ENCODE peak calls at places on chromosomes 1 and 21, in ten cellular contexts. One of them, this sample, is unnamed.

GRCh38 chr1:204882479-204882878 is 11.8 kb downstream of the NFASC start:
- DNase-seq in NT2/D1: no peak
- DNase-seq in NCI-H2029: peak; percentile 68
- DNase-seq in HFFc6: no peak
- DNase-seq in progenitor cell of endocrine pancreas: no peak
- DNase-seq in NCI-H1417: no peak
- DNase-seq in amniotic stem cell: no peak
- DNase-seq in NB4: no peak
- DNase-seq in brain microvascular endothelial cell: no peak
- DNase-seq in left cardiac atrium: no peak
- DNase-seq in this sample: no peak

GRCh38 chr21:44618504-44618903 is 6.6 kb downstream of the KRTAP10-8 start:
- DNase-seq in NT2/D1: no peak
- DNase-seq in NCI-H2029: no peak
- DNase-seq in HFFc6: no peak
- DNase-seq in progenitor cell of endocrine pancreas: no peak
- DNase-seq in NCI-H1417: no peak
- DNase-seq in amniotic stem cell: no peak
- DNase-seq in NB4: peak; percentile 25
- DNase-seq in brain microvascular endothelial cell: peak; percentile 7
- DNase-seq in left cardiac atrium: no peak
- DNase-seq in this sample: no peak

GRCh38 chr1:154137888-154138287 is 17.0 kb downstream of the NUP210L start:
- DNase-seq in NT2/D1: no peak
- DNase-seq in NCI-H2029: no peak
- DNase-seq in HFFc6: no peak
- DNase-seq in progenitor cell of endocrine pancreas: no peak
- DNase-seq in NCI-H1417: no peak
- DNase-seq in amniotic stem cell: no peak
- DNase-seq in NB4: no peak
- DNase-seq in brain microvascular endothelial cell: no peak
- DNase-seq in left cardiac atrium: no peak
- DNase-seq in this sample: no peak

GRCh38 chr1:86750076-86750475 is 45.7 kb downstream of the SH3GLB1 start:
- DNase-seq in NT2/D1: no peak
- DNase-seq in NCI-H2029: no peak
- DNase-seq in HFFc6: no peak
- DNase-seq in progenitor cell of endocrine pancreas: no peak
- DNase-seq in NCI-H1417: no peak
- DNase-seq in amniotic stem cell: no peak
- DNase-seq in NB4: no peak
- DNase-seq in brain microvascular endothelial cell: no peak
- DNase-seq in left cardiac atrium: no peak
- DNase-seq in this sample: no peak

GRCh38 chr1:15436881-15437449 is 1.3 kb upstream of the CTRC start:
- DNase-seq in NT2/D1: no peak
- DNase-seq in NCI-H2029: no peak
- DNase-seq in HFFc6: no peak
- DNase-seq in progenitor cell of endocrine pancreas: no peak
- DNase-seq in NCI-H1417: no peak
- DNase-seq in amniotic stem cell: no peak
- DNase-seq in NB4: no peak
- DNase-seq in brain microvascular endothelial cell: no peak
- DNase-seq in left cardiac atrium: no peak
- DNase-seq in this sample: no peak

GRCh38 chr1:219173758-219174671 is at the start of gene LYPLAL1:
- DNase-seq in NT2/D1: peak; percentile 87
- DNase-seq in NCI-H2029: peak; percentile 60
- DNase-seq in HFFc6: peak; percentile 79
- DNase-seq in progenitor cell of endocrine pancreas: peak; percentile 84
- DNase-seq in NCI-H1417: peak; percentile 76
- DNase-seq in amniotic stem cell: peak; percentile 76
- DNase-seq in NB4: peak; percentile 92
- DNase-seq in brain microvascular endothelial cell: peak; percentile 81
- DNase-seq in left cardiac atrium: peak; percentile 92
- DNase-seq in this sample: peak; percentile 92

GRCh38 chr1:116807871-116808450 is 53.7 kb downstream of the CD2 start:
- DNase-seq in NT2/D1: no peak
- DNase-seq in NCI-H2029: no peak
- DNase-seq in HFFc6: no peak
- DNase-seq in progenitor cell of endocrine pancreas: no peak
- DNase-seq in NCI-H1417: no peak
- DNase-seq in amniotic stem cell: no peak
- DNase-seq in NB4: no peak
- DNase-seq in brain microvascular endothelial cell: no peak
- DNase-seq in left cardiac atrium: no peak
- DNase-seq in this sample: no peak

GRCh38 chr1:76035053-76035452 is 39.5 kb upstream of the ST6GALNAC3 start:
- DNase-seq in NT2/D1: no peak
- DNase-seq in NCI-H2029: no peak
- DNase-seq in HFFc6: no peak
- DNase-seq in progenitor cell of endocrine pancreas: no peak
- DNase-seq in NCI-H1417: no peak
- DNase-seq in amniotic stem cell: no peak
- DNase-seq in NB4: no peak
- DNase-seq in brain microvascular endothelial cell: peak; percentile 17
- DNase-seq in left cardiac atrium: no peak
- DNase-seq in this sample: no peak

GRCh38 chr1:24323281-24323680 is 4.1 kb downstream of the GRHL3 start:
- DNase-seq in NT2/D1: no peak
- DNase-seq in NCI-H2029: no peak
- DNase-seq in HFFc6: no peak
- DNase-seq in progenitor cell of endocrine pancreas: no peak
- DNase-seq in NCI-H1417: no peak
- DNase-seq in amniotic stem cell: no peak
- DNase-seq in NB4: no peak
- DNase-seq in brain microvascular endothelial cell: no peak
- DNase-seq in left cardiac atrium: no peak
- DNase-seq in this sample: no peak

GRCh38 chr1:109111386-109112055 is 2.4 kb upstream of the ELAPOR1 start:
- DNase-seq in NT2/D1: no peak
- DNase-seq in NCI-H2029: no peak
- DNase-seq in HFFc6: no peak
- DNase-seq in progenitor cell of endocrine pancreas: no peak
- DNase-seq in NCI-H1417: no peak
- DNase-seq in amniotic stem cell: no peak
- DNase-seq in NB4: peak; percentile 62
- DNase-seq in brain microvascular endothelial cell: no peak
- DNase-seq in left cardiac atrium: no peak
- DNase-seq in this sample: no peak

GRCh38 chr21:26918318-26919065 is 48.4 kb downstream of the ADAMTS5 start:
- DNase-seq in NT2/D1: no peak
- DNase-seq in NCI-H2029: no peak
- DNase-seq in HFFc6: peak; percentile 78
- DNase-seq in progenitor cell of endocrine pancreas: no peak
- DNase-seq in NCI-H1417: no peak
- DNase-seq in amniotic stem cell: no peak
- DNase-seq in NB4: no peak
- DNase-seq in brain microvascular endothelial cell: peak; percentile 61
- DNase-seq in left cardiac atrium: no peak
- DNase-seq in this sample: no peak

GRCh38 chr1:208475951-208476824 is 232.0 kb upstream of the PLXNA2 start:
- DNase-seq in NT2/D1: peak; percentile 89
- DNase-seq in NCI-H2029: peak; percentile 59
- DNase-seq in HFFc6: no peak
- DNase-seq in progenitor cell of endocrine pancreas: no peak
- DNase-seq in NCI-H1417: no peak
- DNase-seq in amniotic stem cell: no peak
- DNase-seq in NB4: no peak
- DNase-seq in brain microvascular endothelial cell: no peak
- DNase-seq in left cardiac atrium: peak; percentile 45
- DNase-seq in this sample: no peak

GRCh38 chr1:113205980-113206766 is 133.2 kb downstream of the LRIG2 start:
- DNase-seq in NT2/D1: no peak
- DNase-seq in NCI-H2029: no peak
- DNase-seq in HFFc6: no peak
- DNase-seq in progenitor cell of endocrine pancreas: no peak
- DNase-seq in NCI-H1417: peak; percentile 90
- DNase-seq in amniotic stem cell: no peak
- DNase-seq in NB4: no peak
- DNase-seq in brain microvascular endothelial cell: no peak
- DNase-seq in left cardiac atrium: no peak
- DNase-seq in this sample: no peak

GRCh38 chr1:117658676-117659075 is 52.8 kb downstream of the TENT5C start:
- DNase-seq in NT2/D1: no peak
- DNase-seq in NCI-H2029: no peak
- DNase-seq in HFFc6: no peak
- DNase-seq in progenitor cell of endocrine pancreas: no peak
- DNase-seq in NCI-H1417: no peak
- DNase-seq in amniotic stem cell: no peak
- DNase-seq in NB4: no peak
- DNase-seq in brain microvascular endothelial cell: no peak
- DNase-seq in left cardiac atrium: no peak
- DNase-seq in this sample: no peak

This sample was measured in germinal center.